ENCODE peak calls at places on chromosomes 2 and 18, in nine cellular contexts. D is Peyer's patch, N is IMR-90, K is right lobe of liver, M is HCT116, E is breast epithelium, U is body of pancreas, F is testis, T is K562. R is an unnamed sample.

GRCh38 chr2:177692828-177693269 is 300.3 kb downstream of the AGPS start:
- DNase-seq in D (no peak), N (no peak), K (no peak), M (no peak), E (no peak), U (no peak), F (no peak), T (no peak), R (no peak)

GRCh38 chr2:170917957-170918356 is 11.1 kb upstream of the GORASP2 start:
- DNase-seq in D (no peak), N (no peak), K (no peak), M (no peak), E (no peak), U (no peak), F (no peak), T (no peak), R (no peak)

GRCh38 chr18:50193796-50194622 is 938 bp downstream of the MYO5B start:
- DNase-seq in D (no peak), N (no peak), K (peak; percentile 60), M (no peak), E (peak; percentile 54), U (peak; percentile 11), F (peak; percentile 22), T (no peak), R (no peak)

GRCh38 chr2:223465793-223466192 is 136.4 kb downstream of the SCG2 start:
- DNase-seq in D (peak; percentile 73), N (peak; percentile 96), K (peak; percentile 83), M (no peak), E (no peak), U (peak; percentile 82), F (peak; percentile 57), T (no peak), R (peak; percentile 19)

GRCh38 chr2:143493339-143493738 is 364.1 kb downstream of the ARHGAP15 start:
- DNase-seq in D (no peak), N (no peak), K (no peak), M (no peak), E (no peak), U (no peak), F (no peak), T (no peak), R (no peak)

GRCh38 chr2:53755022-53755630 is 12.5 kb upstream of the CHAC2 start:
- DNase-seq in D (peak; percentile 54), N (no peak), K (no peak), M (no peak), E (no peak), U (no peak), F (no peak), T (no peak), R (peak; percentile 21)

GRCh38 chr2:144703852-144704324 is 184.0 kb upstream of the ZEB2 start:
- DNase-seq in D (peak; percentile 48), N (peak; percentile 61), K (peak; percentile 42), M (peak; percentile 3), E (no peak), U (peak; percentile 60), F (no peak), T (peak; percentile 60), R (no peak)

GRCh38 chr2:226135861-226136548 is 663.6 kb downstream of the IRS1 start:
- DNase-seq in D (no peak), N (no peak), K (no peak), M (no peak), E (no peak), U (no peak), F (no peak), T (no peak), R (no peak)

GRCh38 chr2:168740788-168741187 is 61.6 kb upstream of the NOSTRIN start:
- DNase-seq in D (no peak), N (no peak), K (no peak), M (no peak), E (no peak), U (no peak), F (no peak), T (peak; percentile 32), R (no peak)

GRCh38 chr2:55157474-55157884 is 74.6 kb downstream of the CLHC1 start:
- DNase-seq in D (no peak), N (peak; percentile 63), K (no peak), M (no peak), E (no peak), U (peak; percentile 52), F (no peak), T (peak; percentile 52), R (no peak)

GRCh38 chr2:75324716-75325291 is 125.5 kb upstream of the TACR1 start:
- DNase-seq in D (no peak), N (no peak), K (no peak), M (no peak), E (no peak), U (no peak), F (no peak), T (no peak), R (no peak)

DNA sequence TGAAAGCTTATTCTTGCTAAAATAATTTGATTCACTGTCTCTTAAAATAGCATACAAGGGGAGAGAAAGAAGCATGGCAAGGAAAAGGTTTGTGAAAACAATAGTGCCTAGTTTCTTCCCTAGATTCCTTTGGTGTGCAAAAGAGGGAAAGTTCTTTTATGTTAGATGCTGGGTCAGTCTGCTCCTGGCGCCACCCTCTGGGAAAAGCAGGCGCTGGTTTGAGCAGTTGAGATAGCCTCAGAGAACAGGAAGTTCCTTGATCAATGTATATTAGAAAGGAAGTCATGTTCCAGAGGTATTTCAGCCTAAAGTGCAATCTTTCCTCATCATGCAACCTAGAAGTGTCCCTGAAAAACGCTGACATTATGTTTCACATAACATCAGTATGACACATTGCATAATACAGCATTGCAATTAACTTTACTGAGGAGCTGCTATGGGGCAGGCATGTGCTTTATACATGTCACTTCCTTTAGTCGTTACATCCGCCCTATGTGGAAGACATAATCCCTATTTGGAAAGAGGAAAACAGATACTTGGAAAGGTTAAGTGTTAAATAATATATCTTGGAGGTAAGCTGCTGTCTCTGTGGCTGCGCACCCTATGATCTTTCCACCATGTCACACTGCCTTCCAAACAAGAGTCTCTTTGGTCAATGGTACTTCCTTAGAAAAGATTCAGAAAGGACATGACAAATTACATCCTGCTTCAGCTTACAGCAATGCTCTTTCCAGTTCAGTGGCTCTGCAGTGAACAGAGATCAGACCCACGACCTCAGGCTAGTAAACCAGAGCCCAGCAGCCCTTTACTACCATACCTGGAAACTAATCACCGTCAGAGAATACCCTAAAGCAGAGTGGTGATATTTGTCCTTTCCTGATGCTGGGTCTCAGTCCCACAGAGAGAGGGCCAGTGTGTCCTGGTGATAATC is 369.7 kb downstream of the RAD51AP2 start:
- DNase-seq in D (no peak), N (no peak), K (no peak), M (peak; percentile 8), E (no peak), U (peak; percentile 15), F (peak; percentile 64), T (peak; percentile 40), R (peak; percentile 6)
- TF ChIP-seq CTCF in D (no peak), N (no peak), K (peak; percentile 48), M (peak; percentile 60), E (no peak), U (no peak), F (peak; percentile 20), T (peak; percentile 72), R (peak; percentile 33)

GRCh38 chr2:166135152-166135848 is 7.5 kb upstream of the SCN1A start:
- DNase-seq in D (no peak), N (no peak), K (no peak), M (no peak), E (no peak), U (no peak), F (no peak), T (no peak), R (no peak)

GRCh38 chr2:166137331-166137730 is 9.5 kb upstream of the SCN1A start:
- DNase-seq in D (no peak), N (no peak), K (no peak), M (no peak), E (no peak), U (no peak), F (no peak), T (no peak), R (no peak)

GRCh38 chr2:166133653-166134052 is 5.8 kb upstream of the SCN1A start:
- DNase-seq in D (no peak), N (no peak), K (no peak), M (no peak), E (no peak), U (no peak), F (no peak), T (no peak), R (no peak)

GRCh38 chr2:166135849-166136258 is 8.0 kb upstream of the SCN1A start:
- DNase-seq in D (no peak), N (no peak), K (no peak), M (no peak), E (no peak), U (no peak), F (no peak), T (no peak), R (no peak)

DNA sequence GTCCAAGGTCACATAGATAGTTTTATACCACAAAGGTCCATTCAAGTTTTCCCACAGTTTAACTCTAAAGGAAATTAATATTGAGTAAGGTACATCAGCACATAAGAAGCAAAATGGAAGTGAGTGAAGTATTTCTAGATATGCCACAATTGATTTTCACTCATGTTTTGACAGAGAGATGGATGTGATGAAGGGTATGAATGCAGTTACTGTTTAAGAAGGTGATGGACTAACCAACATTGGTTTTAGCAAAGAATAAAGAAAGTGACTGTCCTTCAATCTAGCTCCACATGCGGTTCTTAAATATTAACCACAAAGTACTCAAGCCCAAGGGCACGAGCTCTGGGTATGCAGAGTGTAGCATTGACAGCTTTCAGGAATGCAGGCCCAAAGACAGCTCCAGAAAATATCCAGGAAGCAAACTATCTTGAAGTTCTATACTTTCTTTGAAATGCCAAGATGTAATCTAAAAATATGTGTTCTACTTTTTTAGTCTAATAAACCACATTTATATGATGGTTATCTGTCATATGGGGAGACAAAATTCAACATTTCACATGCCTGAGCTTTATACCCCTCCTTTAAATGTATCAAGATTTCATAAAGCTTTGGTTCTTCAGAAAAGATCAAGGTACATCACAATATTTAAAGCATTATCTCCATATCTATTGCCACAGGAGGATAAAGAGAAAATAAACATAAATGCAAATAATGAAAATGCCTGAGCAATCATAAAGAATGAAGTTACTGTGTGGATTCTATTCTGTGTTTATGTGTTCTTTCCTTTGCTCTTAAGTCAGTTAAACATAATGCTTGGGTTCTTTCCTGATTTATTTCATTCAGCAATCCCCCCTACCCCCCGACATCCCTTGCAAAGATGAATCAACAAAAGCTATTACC is 6.7 kb upstream of the SCN1A start:
- DNase-seq in D (no peak), N (no peak), K (no peak), M (no peak), E (no peak), U (peak; percentile 54), F (no peak), T (no peak), R (no peak)
- TF ChIP-seq POLR2A in D (no peak), N (no peak), K (no peak), M (no peak), E (no peak), U (no peak), F (no peak), T (no peak), R (no peak)

GRCh38 chr18:57807336-57808117 is 4.4 kb upstream of the ATP8B1 start:
- DNase-seq in D (peak; percentile 5), N (peak; percentile 82), K (no peak), M (no peak), E (no peak), U (peak; percentile 50), F (no peak), T (no peak), R (no peak)
- H3K4me3 ChIP-seq in D (no peak overlapping the region), N (no peak overlapping the region), K (no peak overlapping the region), M (no peak overlapping the region), E (no peak overlapping the region), U (no peak overlapping the region), F (no peak overlapping the region), T (no peak overlapping the region), R (no peak overlapping the region)

GRCh38 chr2:8231909-8232308 is 449.9 kb upstream of the ID2 start:
- DNase-seq in D (no peak), N (no peak), K (no peak), M (no peak), E (no peak), U (no peak), F (no peak), T (no peak), R (no peak)
- TF ChIP-seq CTCF in D (no peak), N (no peak), K (no peak), M (no peak), E (no peak), U (no peak), F (no peak), T (no peak), R (no peak)

R was measured in prostate gland.